ENCODE peak calls at places on chromosomes 4 and X, in four cellular contexts. I is breast epithelium, Q is activated T-cell treated with anti-CD3 and anti-CD28 coated beads for 1 hour, F is T-helper 1 cell. H is an unnamed sample.

GRCh38 chrX:20352504-20352903 is 85.8 kb upstream of the RPS6KA3 start:
- DNase-seq in I (no peak), F (no peak), Q (no peak), H (no peak)

GRCh38 chrX:2627272-2627867 is 63.7 kb upstream of the CD99 start:
- DNase-seq in F (no peak), I (no peak), Q (no peak), H (no peak)

GRCh38 chrX:150566734-150567182 is 1.7 kb upstream of the MTM1 start:
- DNase-seq in Q (no peak), I (no peak), F (no peak), H (no peak)

GRCh38 chrX:27597506-27597905 is 7.4 kb downstream of the DCAF8L2 start:
- DNase-seq in F (no peak), I (no peak), Q (no peak), H (no peak)

GRCh38 chrX:136710324-136710951 is 62.5 kb downstream of the CD40LG start:
- DNase-seq in Q (no peak), F (no peak), I (no peak), H (no peak)

GRCh38 chr4:81405900-81406401 is 65.8 kb downstream of the RASGEF1B start:
- DNase-seq in F (peak), Q (no peak), I (no peak), H (no peak)

GRCh38 chr4:6999172-7000086 is 43.7 kb upstream of the TADA2B start:
- DNase-seq in Q (no peak), I (no peak), F (no peak), H (no peak)

GRCh38 chrX:49853661-49854060 is 24.6 kb downstream of the PAGE4 start:
- DNase-seq in I (no peak), Q (no peak), F (no peak), H (no peak)

GRCh38 chr4:101018836-101019235 is 328.5 kb downstream of the PPP3CA start:
- DNase-seq in Q (no peak), I (no peak), F (no peak), H (no peak)

GRCh38 chr4:144647095-144647959 is 1.4 kb downstream of the HHIP start:
- DNase-seq in I (no peak), F (no peak), Q (no peak), H (no peak)

GRCh38 chr4:127829014-127829413 is 46.9 kb downstream of the HSPA4L start:
- DNase-seq in Q (no peak), F (no peak), I (no peak), H (no peak)

GRCh38 chrX:69031971-69032391 is 133.3 kb downstream of the PJA1 start:
- DNase-seq in Q (no peak), I (no peak), F (no peak), H (no peak)

GRCh38 chr4:78710536-78710935 is 65.6 kb upstream of the BMP2K start:
- DNase-seq in F (no peak), Q (no peak), I (no peak), H (no peak)

GRCh38 chrX:69120476-69120875 is 44.8 kb downstream of the PJA1 start:
- DNase-seq in F (no peak), Q (no peak), I (no peak), H (no peak)

GRCh38 chrX:149002320-149002719 is 501.9 kb downstream of the AFF2 start:
- DNase-seq in I (no peak), Q (no peak), F (no peak), H (no peak)

GRCh38 chr4:2592572-2592971 is 56.1 kb downstream of the FAM193A start:
- DNase-seq in F (no peak), I (no peak), Q (no peak), H (no peak)

GRCh38 chr4:70505152-70505748 is 13.1 kb upstream of the AMTN start:
- DNase-seq in Q (peak), F (peak), I (no peak), H (no peak)

H was measured in right atrium auricular region.